ENCODE peak calls at places on chromosome 2, in ten cellular contexts. One of them, this sample, is unnamed.

GRCh38 chr2:62919041-62919440 is 131.6 kb upstream of the OTX1 start:
- DNase-seq in adipocyte: no peak
- DNase-seq in lower leg skin: no peak
- DNase-seq in tibial nerve: no peak
- DNase-seq in fibroblast of mammary gland: no peak
- DNase-seq in fibroblast of pulmonary artery: no peak
- DNase-seq in AG09309: no peak
- DNase-seq in fibroblast of lung: no peak
- DNase-seq in SJCRH30: no peak
- DNase-seq in cardiac fibroblast: no peak
- DNase-seq in this sample: no peak

GRCh38 chr2:200337621-200338020 is 31.1 kb downstream of the SPATS2L start:
- DNase-seq in adipocyte: peak
- DNase-seq in lower leg skin: no peak
- DNase-seq in tibial nerve: no peak
- DNase-seq in fibroblast of mammary gland: no peak
- DNase-seq in fibroblast of pulmonary artery: no peak
- DNase-seq in AG09309: no peak
- DNase-seq in fibroblast of lung: no peak
- DNase-seq in SJCRH30: no peak
- DNase-seq in cardiac fibroblast: no peak
- DNase-seq in this sample: no peak

GRCh38 chr2:203763425-203764272 is 57.2 kb downstream of the CD28 start:
- DNase-seq in adipocyte: no peak
- DNase-seq in lower leg skin: peak
- DNase-seq in tibial nerve: no peak
- DNase-seq in fibroblast of mammary gland: no peak
- DNase-seq in fibroblast of pulmonary artery: no peak
- DNase-seq in AG09309: no peak
- DNase-seq in fibroblast of lung: no peak
- DNase-seq in SJCRH30: no peak
- DNase-seq in cardiac fibroblast: no peak
- DNase-seq in this sample: no peak

GRCh38 chr2:232477751-232478510 is 9.7 kb downstream of the ECEL1 start:
- DNase-seq in adipocyte: no peak
- DNase-seq in lower leg skin: peak
- DNase-seq in tibial nerve: no peak
- DNase-seq in fibroblast of mammary gland: no peak
- DNase-seq in fibroblast of pulmonary artery: no peak
- DNase-seq in AG09309: no peak
- DNase-seq in fibroblast of lung: no peak
- DNase-seq in SJCRH30: no peak
- DNase-seq in cardiac fibroblast: no peak
- DNase-seq in this sample: no peak

GRCh38 chr2:110807520-110807919 is 75.1 kb downstream of the ACOXL start:
- DNase-seq in adipocyte: no peak
- DNase-seq in lower leg skin: no peak
- DNase-seq in tibial nerve: no peak
- DNase-seq in fibroblast of mammary gland: peak
- DNase-seq in fibroblast of pulmonary artery: peak
- DNase-seq in AG09309: peak
- DNase-seq in fibroblast of lung: peak
- DNase-seq in SJCRH30: no peak
- DNase-seq in cardiac fibroblast: peak
- DNase-seq in this sample: peak

GRCh38 chr2:38978504-38978903 is 88.8 kb downstream of the ARHGEF33 start:
- DNase-seq in adipocyte: no peak
- DNase-seq in lower leg skin: no peak
- DNase-seq in tibial nerve: no peak
- DNase-seq in fibroblast of mammary gland: no peak
- DNase-seq in fibroblast of pulmonary artery: no peak
- DNase-seq in AG09309: no peak
- DNase-seq in fibroblast of lung: no peak
- DNase-seq in SJCRH30: no peak
- DNase-seq in cardiac fibroblast: no peak
- DNase-seq in this sample: no peak

GRCh38 chr2:20722592-20722991 is 55.6 kb downstream of the GDF7 start:
- DNase-seq in adipocyte: no peak
- DNase-seq in lower leg skin: no peak
- DNase-seq in tibial nerve: no peak
- DNase-seq in fibroblast of mammary gland: no peak
- DNase-seq in fibroblast of pulmonary artery: no peak
- DNase-seq in AG09309: no peak
- DNase-seq in fibroblast of lung: no peak
- DNase-seq in SJCRH30: no peak
- DNase-seq in cardiac fibroblast: no peak
- DNase-seq in this sample: no peak

GRCh38 chr2:236120006-236120740 is 48.0 kb downstream of the GBX2 start:
- DNase-seq in adipocyte: no peak
- DNase-seq in lower leg skin: no peak
- DNase-seq in tibial nerve: no peak
- DNase-seq in fibroblast of mammary gland: no peak
- DNase-seq in fibroblast of pulmonary artery: no peak
- DNase-seq in AG09309: no peak
- DNase-seq in fibroblast of lung: no peak
- DNase-seq in SJCRH30: peak
- DNase-seq in cardiac fibroblast: no peak
- DNase-seq in this sample: no peak

GRCh38 chr2:223993634-223994232 is 36.5 kb downstream of the MRPL44 start:
- DNase-seq in adipocyte: peak
- DNase-seq in lower leg skin: no peak
- DNase-seq in tibial nerve: peak
- DNase-seq in fibroblast of mammary gland: peak
- DNase-seq in fibroblast of pulmonary artery: peak
- DNase-seq in AG09309: peak
- DNase-seq in fibroblast of lung: peak
- DNase-seq in SJCRH30: peak
- DNase-seq in cardiac fibroblast: peak
- DNase-seq in this sample: peak

GRCh38 chr2:135942936-135943688 is 42.3 kb downstream of the DARS1 start:
- DNase-seq in adipocyte: no peak
- DNase-seq in lower leg skin: no peak
- DNase-seq in tibial nerve: no peak
- DNase-seq in fibroblast of mammary gland: no peak
- DNase-seq in fibroblast of pulmonary artery: no peak
- DNase-seq in AG09309: no peak
- DNase-seq in fibroblast of lung: no peak
- DNase-seq in SJCRH30: no peak
- DNase-seq in cardiac fibroblast: no peak
- DNase-seq in this sample: no peak

GRCh38 chr2:216519154-216519762 is 20.6 kb downstream of the RPL37A start:
- DNase-seq in adipocyte: peak
- DNase-seq in lower leg skin: peak
- DNase-seq in tibial nerve: peak
- DNase-seq in fibroblast of mammary gland: peak
- DNase-seq in fibroblast of pulmonary artery: peak
- DNase-seq in AG09309: peak
- DNase-seq in fibroblast of lung: peak
- DNase-seq in SJCRH30: peak
- DNase-seq in cardiac fibroblast: peak
- DNase-seq in this sample: peak

GRCh38 chr2:138029238-138029637 is 65.0 kb downstream of the HNMT start:
- DNase-seq in adipocyte: peak
- DNase-seq in lower leg skin: no peak
- DNase-seq in tibial nerve: no peak
- DNase-seq in fibroblast of mammary gland: peak
- DNase-seq in fibroblast of pulmonary artery: peak
- DNase-seq in AG09309: no peak
- DNase-seq in fibroblast of lung: peak
- DNase-seq in SJCRH30: no peak
- DNase-seq in cardiac fibroblast: peak
- DNase-seq in this sample: peak

DNA sequence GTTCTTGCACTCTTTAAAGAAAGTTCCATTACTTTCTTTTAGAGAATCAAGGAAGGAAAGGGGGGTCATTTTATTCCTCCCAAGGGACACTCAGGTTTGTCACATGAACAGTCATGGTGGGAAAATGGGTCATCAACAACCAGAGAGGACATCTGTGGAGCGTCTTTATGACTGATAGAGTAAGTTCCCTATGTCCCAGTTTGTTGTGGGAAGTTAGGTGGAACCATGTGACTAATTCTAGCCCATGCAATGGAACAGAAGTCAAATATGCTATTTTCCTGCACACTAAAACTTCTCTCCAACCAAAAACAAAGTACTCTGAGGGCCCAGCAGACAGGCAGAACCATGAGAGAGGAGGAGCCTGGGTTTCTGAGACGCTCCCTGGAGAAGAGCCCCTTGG is 165.7 kb upstream of the SERTAD2 start:
- DNase-seq in adipocyte: no peak
- DNase-seq in lower leg skin: no peak
- DNase-seq in tibial nerve: no peak
- DNase-seq in fibroblast of mammary gland: peak
- DNase-seq in fibroblast of pulmonary artery: no peak
- DNase-seq in AG09309: no peak
- DNase-seq in fibroblast of lung: no peak
- DNase-seq in SJCRH30: no peak
- DNase-seq in cardiac fibroblast: no peak
- DNase-seq in this sample: no peak
- H3K4me3 ChIP-seq in adipocyte: no peak
- H3K4me3 ChIP-seq in lower leg skin: no peak
- H3K4me3 ChIP-seq in tibial nerve: no peak
- H3K4me3 ChIP-seq in fibroblast of mammary gland: no peak
- H3K4me3 ChIP-seq in fibroblast of pulmonary artery: no peak
- H3K4me3 ChIP-seq in AG09309: no peak
- H3K4me3 ChIP-seq in fibroblast of lung: no peak
- H3K4me3 ChIP-seq in SJCRH30: no peak
- H3K4me3 ChIP-seq in cardiac fibroblast: no peak
- H3K4me3 ChIP-seq in this sample: no peak

DNA sequence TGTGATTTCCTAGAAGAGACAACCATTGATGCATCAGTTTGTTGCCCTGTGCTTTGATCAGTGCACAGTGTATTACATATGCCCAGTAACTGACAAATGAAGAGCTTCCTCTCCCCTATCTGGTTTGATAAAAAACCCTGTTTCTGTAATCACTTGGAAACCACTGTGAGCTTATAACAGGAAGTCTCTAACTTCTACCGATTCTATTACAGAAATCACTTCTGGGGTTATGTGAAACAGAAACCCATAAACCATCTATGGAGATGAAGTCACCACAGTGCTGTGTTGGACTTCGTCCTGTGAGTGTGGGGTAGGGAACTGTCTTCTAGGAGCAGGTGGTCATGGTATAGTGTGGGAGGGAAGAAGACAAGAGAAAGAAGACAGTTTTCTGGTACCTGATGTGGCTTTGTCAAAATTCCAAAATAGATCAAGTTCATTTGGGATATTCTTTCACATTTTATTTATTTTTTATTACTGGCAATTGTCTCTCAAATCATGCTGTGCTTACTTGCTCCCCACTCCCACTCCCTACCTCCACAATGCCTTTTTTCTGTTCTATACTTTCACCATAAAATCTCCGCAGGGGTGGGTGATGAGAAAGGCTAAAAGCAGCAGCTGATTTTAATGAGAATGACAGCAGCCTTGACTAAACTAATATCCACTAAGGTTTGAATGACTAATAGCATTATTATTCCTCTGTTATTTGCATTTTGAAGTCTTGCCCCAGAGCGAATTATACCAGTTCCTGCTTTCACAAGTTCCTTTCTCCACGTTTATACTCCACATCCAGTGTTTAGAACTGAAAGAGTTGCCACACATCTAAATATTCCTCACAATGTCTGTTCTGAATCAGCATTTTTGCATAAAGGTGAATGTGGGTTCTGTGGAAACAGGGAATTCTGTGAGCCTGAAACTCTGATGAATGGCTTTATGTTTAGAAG is 41.7 kb upstream of the RND3 start:
- DNase-seq in adipocyte: peak
- DNase-seq in lower leg skin: no peak
- DNase-seq in tibial nerve: no peak
- DNase-seq in fibroblast of mammary gland: peak
- DNase-seq in fibroblast of pulmonary artery: peak
- DNase-seq in AG09309: peak
- DNase-seq in fibroblast of lung: peak
- DNase-seq in SJCRH30: no peak
- DNase-seq in cardiac fibroblast: peak
- DNase-seq in this sample: peak
- H3K4me3 ChIP-seq in adipocyte: peak
- H3K4me3 ChIP-seq in lower leg skin: no peak
- H3K4me3 ChIP-seq in tibial nerve: no peak
- H3K4me3 ChIP-seq in fibroblast of mammary gland: no peak
- H3K4me3 ChIP-seq in fibroblast of pulmonary artery: no peak
- H3K4me3 ChIP-seq in AG09309: peak
- H3K4me3 ChIP-seq in fibroblast of lung: no peak
- H3K4me3 ChIP-seq in SJCRH30: peak
- H3K4me3 ChIP-seq in cardiac fibroblast: no peak
- H3K4me3 ChIP-seq in this sample: no peak

GRCh38 chr2:88626171-88627054 is 851 bp downstream of the EIF2AK3 start:
- DNase-seq in adipocyte: peak
- DNase-seq in lower leg skin: peak
- DNase-seq in tibial nerve: no peak
- DNase-seq in fibroblast of mammary gland: no peak
- DNase-seq in fibroblast of pulmonary artery: no peak
- DNase-seq in AG09309: peak
- DNase-seq in fibroblast of lung: no peak
- DNase-seq in SJCRH30: peak
- DNase-seq in cardiac fibroblast: peak
- DNase-seq in this sample: no peak

GRCh38 chr2:88621432-88621831 is 5.8 kb downstream of the EIF2AK3 start:
- DNase-seq in adipocyte: no peak
- DNase-seq in lower leg skin: no peak
- DNase-seq in tibial nerve: no peak
- DNase-seq in fibroblast of mammary gland: no peak
- DNase-seq in fibroblast of pulmonary artery: no peak
- DNase-seq in AG09309: no peak
- DNase-seq in fibroblast of lung: no peak
- DNase-seq in SJCRH30: no peak
- DNase-seq in cardiac fibroblast: no peak
- DNase-seq in this sample: no peak

GRCh38 chr2:88622307-88622706 is 5.0 kb downstream of the EIF2AK3 start:
- DNase-seq in adipocyte: no peak
- DNase-seq in lower leg skin: no peak
- DNase-seq in tibial nerve: no peak
- DNase-seq in fibroblast of mammary gland: no peak
- DNase-seq in fibroblast of pulmonary artery: no peak
- DNase-seq in AG09309: no peak
- DNase-seq in fibroblast of lung: no peak
- DNase-seq in SJCRH30: no peak
- DNase-seq in cardiac fibroblast: no peak
- DNase-seq in this sample: no peak

GRCh38 chr2:88627055-88627855 is at the start of gene EIF2AK3:
- DNase-seq in adipocyte: peak
- DNase-seq in lower leg skin: peak
- DNase-seq in tibial nerve: peak
- DNase-seq in fibroblast of mammary gland: peak
- DNase-seq in fibroblast of pulmonary artery: peak
- DNase-seq in AG09309: peak
- DNase-seq in fibroblast of lung: peak
- DNase-seq in SJCRH30: peak
- DNase-seq in cardiac fibroblast: peak
- DNase-seq in this sample: peak

GRCh38 chr2:88624477-88624876 is 2.8 kb downstream of the EIF2AK3 start:
- DNase-seq in adipocyte: no peak
- DNase-seq in lower leg skin: no peak
- DNase-seq in tibial nerve: no peak
- DNase-seq in fibroblast of mammary gland: no peak
- DNase-seq in fibroblast of pulmonary artery: no peak
- DNase-seq in AG09309: no peak
- DNase-seq in fibroblast of lung: no peak
- DNase-seq in SJCRH30: no peak
- DNase-seq in cardiac fibroblast: no peak
- DNase-seq in this sample: no peak
- H3K4me3 ChIP-seq in adipocyte: peak
- H3K4me3 ChIP-seq in lower leg skin: no peak
- H3K4me3 ChIP-seq in tibial nerve: no peak
- H3K4me3 ChIP-seq in fibroblast of mammary gland: no peak
- H3K4me3 ChIP-seq in fibroblast of pulmonary artery: peak
- H3K4me3 ChIP-seq in AG09309: no peak
- H3K4me3 ChIP-seq in fibroblast of lung: peak
- H3K4me3 ChIP-seq in SJCRH30: no peak
- H3K4me3 ChIP-seq in cardiac fibroblast: no peak
- H3K4me3 ChIP-seq in this sample: no peak

GRCh38 chr2:24917731-24918325 is 2.2 kb downstream of the ADCY3 start:
- DNase-seq in adipocyte: no peak
- DNase-seq in lower leg skin: no peak
- DNase-seq in tibial nerve: no peak
- DNase-seq in fibroblast of mammary gland: no peak
- DNase-seq in fibroblast of pulmonary artery: no peak
- DNase-seq in AG09309: no peak
- DNase-seq in fibroblast of lung: no peak
- DNase-seq in SJCRH30: no peak
- DNase-seq in cardiac fibroblast: no peak
- DNase-seq in this sample: no peak
- H3K4me3 ChIP-seq in adipocyte: peak
- H3K4me3 ChIP-seq in lower leg skin: no peak
- H3K4me3 ChIP-seq in tibial nerve: peak
- H3K4me3 ChIP-seq in fibroblast of mammary gland: no peak
- H3K4me3 ChIP-seq in fibroblast of pulmonary artery: no peak
- H3K4me3 ChIP-seq in AG09309: no peak
- H3K4me3 ChIP-seq in fibroblast of lung: no peak
- H3K4me3 ChIP-seq in SJCRH30: no peak
- H3K4me3 ChIP-seq in cardiac fibroblast: peak
- H3K4me3 ChIP-seq in this sample: no peak